ENCODE peak calls at places on chromosomes 4 and X, in six cellular contexts. One of them, this sample, is unnamed.

GRCh38 chrX:49956313-49956712 is 33.9 kb downstream of the CLCN5 start:
- DNase-seq in OCI-LY7: no peak
- DNase-seq in cardiac muscle cell: no peak
- DNase-seq in lower lobe of right lung: no peak
- DNase-seq in suprapubic skin: no peak
- DNase-seq in tibial nerve: no peak
- DNase-seq in this sample: no peak

GRCh38 chr4:90766837-90767236 is 639.6 kb downstream of the CCSER1 start:
- DNase-seq in OCI-LY7: no peak
- DNase-seq in cardiac muscle cell: no peak
- DNase-seq in lower lobe of right lung: no peak
- DNase-seq in suprapubic skin: no peak
- DNase-seq in tibial nerve: no peak
- DNase-seq in this sample: no peak

GRCh38 chrX:36684053-36684452 is 324.1 kb upstream of the FAM47C start:
- DNase-seq in OCI-LY7: no peak
- DNase-seq in cardiac muscle cell: no peak
- DNase-seq in lower lobe of right lung: no peak
- DNase-seq in suprapubic skin: no peak
- DNase-seq in tibial nerve: no peak
- DNase-seq in this sample: no peak

GRCh38 chr4:7693711-7694110 is 245.9 kb downstream of the AFAP1 start:
- DNase-seq in OCI-LY7: no peak
- DNase-seq in cardiac muscle cell: no peak
- DNase-seq in lower lobe of right lung: peak
- DNase-seq in suprapubic skin: no peak
- DNase-seq in tibial nerve: no peak
- DNase-seq in this sample: no peak

GRCh38 chrX:38165023-38165422 is 55.6 kb downstream of the SRPX start:
- DNase-seq in OCI-LY7: no peak
- DNase-seq in cardiac muscle cell: no peak
- DNase-seq in lower lobe of right lung: no peak
- DNase-seq in suprapubic skin: no peak
- DNase-seq in tibial nerve: no peak
- DNase-seq in this sample: no peak

GRCh38 chr4:141020801-141021261 is 112.4 kb downstream of the RNF150 start:
- DNase-seq in OCI-LY7: no peak
- DNase-seq in cardiac muscle cell: peak
- DNase-seq in lower lobe of right lung: no peak
- DNase-seq in suprapubic skin: no peak
- DNase-seq in tibial nerve: no peak
- DNase-seq in this sample: no peak

GRCh38 chr4:1767770-1768366 is 25.2 kb upstream of the FGFR3 start:
- DNase-seq in OCI-LY7: peak
- DNase-seq in cardiac muscle cell: peak
- DNase-seq in lower lobe of right lung: peak
- DNase-seq in suprapubic skin: no peak
- DNase-seq in tibial nerve: no peak
- DNase-seq in this sample: no peak

GRCh38 chr4:32030406-32030805 is 1310.2 kb downstream of the PCDH7 start:
- DNase-seq in OCI-LY7: no peak
- DNase-seq in cardiac muscle cell: no peak
- DNase-seq in lower lobe of right lung: no peak
- DNase-seq in suprapubic skin: no peak
- DNase-seq in tibial nerve: no peak
- DNase-seq in this sample: no peak

DNA sequence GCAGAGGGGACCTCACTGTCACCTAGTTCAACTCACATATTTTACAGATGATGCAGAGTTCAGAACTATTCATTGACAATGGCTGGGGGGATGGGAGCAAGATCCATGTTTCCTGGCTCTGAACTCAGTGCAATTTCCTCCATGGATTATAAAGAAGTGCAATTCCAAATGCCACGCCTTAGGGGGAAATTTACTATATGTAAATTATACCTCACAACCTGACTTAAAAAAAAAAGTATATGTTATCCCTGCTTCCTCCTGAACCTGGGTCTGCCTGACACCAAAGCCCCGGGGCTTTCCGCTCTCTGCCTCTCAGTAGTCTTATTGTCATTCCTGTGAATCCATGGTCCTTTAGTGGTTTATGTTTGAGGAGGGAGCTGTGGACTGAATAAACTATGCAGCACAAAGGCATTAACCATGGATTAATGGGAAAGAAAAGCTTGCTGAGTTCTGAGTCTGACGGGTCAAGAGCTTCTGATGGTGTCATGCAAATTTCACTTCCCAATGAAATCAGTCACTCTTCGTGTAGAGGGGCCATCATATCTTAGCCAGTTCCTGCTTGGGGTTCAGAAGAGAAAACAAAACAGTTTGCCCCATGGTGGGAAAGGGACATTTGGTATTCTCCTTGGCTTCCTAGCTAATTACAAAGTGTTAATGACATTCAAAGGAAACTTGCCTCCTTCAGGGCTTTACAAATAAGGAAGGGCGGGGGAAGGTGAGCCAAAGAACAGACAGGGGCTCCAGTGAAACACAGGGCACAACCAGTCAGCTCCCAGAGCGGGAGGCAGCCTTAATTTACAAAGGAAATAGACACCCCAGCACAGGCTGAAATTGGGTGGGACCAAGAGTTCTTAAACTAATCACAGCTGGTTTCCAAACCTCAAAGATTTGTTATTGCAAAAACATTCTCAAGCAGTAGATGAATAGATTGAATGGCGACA is 14.3 kb downstream of the FAM9C start:
- DNase-seq in OCI-LY7: no peak
- DNase-seq in cardiac muscle cell: no peak
- DNase-seq in lower lobe of right lung: no peak
- DNase-seq in suprapubic skin: no peak
- DNase-seq in tibial nerve: no peak
- DNase-seq in this sample: no peak
- H3K4me3 ChIP-seq in OCI-LY7: no peak
- H3K4me3 ChIP-seq in cardiac muscle cell: no peak
- H3K4me3 ChIP-seq in lower lobe of right lung: no peak
- H3K4me3 ChIP-seq in suprapubic skin: no peak
- H3K4me3 ChIP-seq in tibial nerve: no peak
- H3K4me3 ChIP-seq in this sample: no peak

DNA sequence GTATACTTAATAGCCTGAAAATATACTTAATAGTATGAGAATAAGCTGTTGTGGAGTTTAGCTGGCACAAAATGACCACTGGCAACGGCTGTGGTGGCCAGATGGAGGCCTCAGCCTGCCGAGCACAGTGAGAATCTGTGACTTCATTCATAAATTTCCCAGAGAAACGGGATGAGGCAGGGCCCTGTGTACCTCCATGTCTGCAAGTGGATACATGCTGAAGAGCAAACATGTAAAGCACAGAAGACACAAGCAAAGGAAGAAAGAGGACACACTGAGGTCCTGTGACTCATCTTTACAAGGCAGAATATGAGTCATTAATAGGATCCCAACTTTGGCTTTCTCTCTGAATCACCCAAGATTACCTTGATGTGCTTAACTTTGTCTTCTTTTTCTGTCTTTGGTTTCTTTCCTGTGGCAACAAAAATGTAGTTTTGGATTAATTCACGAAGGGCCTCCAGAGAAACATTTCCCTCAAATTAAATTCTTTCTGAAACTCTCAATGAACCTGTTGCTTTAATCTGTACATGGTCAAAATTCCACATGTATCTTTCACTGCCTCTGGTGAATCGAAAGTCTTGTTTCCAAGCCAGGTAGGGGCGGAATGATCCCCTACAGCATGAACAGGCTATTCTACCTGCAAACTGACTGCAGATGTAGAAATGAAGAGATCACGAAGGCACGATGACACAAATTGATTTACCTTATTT is 56.4 kb downstream of the IRF2 start:
- DNase-seq in OCI-LY7: no peak
- DNase-seq in cardiac muscle cell: peak
- DNase-seq in lower lobe of right lung: no peak
- DNase-seq in suprapubic skin: no peak
- DNase-seq in tibial nerve: no peak
- DNase-seq in this sample: no peak
- TF ChIP-seq CTCF in OCI-LY7: no peak
- TF ChIP-seq CTCF in cardiac muscle cell: no peak
- TF ChIP-seq CTCF in lower lobe of right lung: no peak
- TF ChIP-seq CTCF in suprapubic skin: no peak
- TF ChIP-seq CTCF in tibial nerve: no peak
- TF ChIP-seq CTCF in this sample: no peak

GRCh38 chr4:26476545-26476944 is 13.7 kb downstream of the CCKAR start:
- DNase-seq in OCI-LY7: no peak
- DNase-seq in cardiac muscle cell: no peak
- DNase-seq in lower lobe of right lung: no peak
- DNase-seq in suprapubic skin: no peak
- DNase-seq in tibial nerve: no peak
- DNase-seq in this sample: no peak
- H3K4me3 ChIP-seq in OCI-LY7: no peak
- H3K4me3 ChIP-seq in cardiac muscle cell: no peak
- H3K4me3 ChIP-seq in lower lobe of right lung: no peak
- H3K4me3 ChIP-seq in suprapubic skin: no peak
- H3K4me3 ChIP-seq in tibial nerve: no peak
- H3K4me3 ChIP-seq in this sample: no peak

DNA sequence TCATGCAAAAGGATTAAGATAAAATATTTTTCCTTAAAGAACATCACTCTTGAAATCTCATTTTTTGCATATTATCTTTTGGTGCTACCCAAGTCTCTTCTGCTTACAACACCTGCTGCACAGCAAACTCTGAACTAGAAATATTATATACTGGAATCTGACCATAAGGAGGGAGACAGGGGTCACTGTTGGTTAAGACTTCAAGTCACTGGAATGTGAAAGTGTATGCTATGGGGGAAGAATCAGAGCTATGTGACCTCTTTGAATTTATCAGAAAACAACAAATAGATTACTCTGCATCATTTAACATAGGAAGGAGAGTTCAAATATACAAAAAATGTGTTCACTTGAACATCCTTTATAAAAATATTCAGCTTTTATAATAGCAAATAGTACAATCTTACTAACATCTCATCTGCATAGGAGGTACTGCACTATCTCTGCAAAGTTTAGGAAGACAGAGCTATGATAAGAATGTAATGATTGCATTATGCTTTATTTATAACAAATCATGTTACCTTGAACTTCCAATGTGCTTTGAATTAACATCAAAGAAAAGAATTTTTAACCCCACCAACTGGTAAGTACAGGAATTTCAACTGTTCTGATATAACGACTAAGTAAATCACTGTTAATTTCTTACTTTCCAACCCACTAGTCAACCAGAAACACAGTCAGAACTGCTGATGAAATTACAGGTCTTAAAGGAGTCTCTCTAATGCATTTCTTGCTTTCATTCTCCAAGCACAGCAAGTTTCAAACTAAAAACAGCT is 69.8 kb downstream of the ZNF827 start:
- DNase-seq in OCI-LY7: peak
- DNase-seq in cardiac muscle cell: peak
- DNase-seq in lower lobe of right lung: no peak
- DNase-seq in suprapubic skin: no peak
- DNase-seq in tibial nerve: no peak
- DNase-seq in this sample: no peak
- TF ChIP-seq CTCF in OCI-LY7: peak
- TF ChIP-seq CTCF in cardiac muscle cell: peak
- TF ChIP-seq CTCF in lower lobe of right lung: no peak
- TF ChIP-seq CTCF in suprapubic skin: no peak
- TF ChIP-seq CTCF in tibial nerve: no peak
- TF ChIP-seq CTCF in this sample: no peak

GRCh38 chrX:10098235-10098819 is 58.4 kb upstream of the CLCN4 start:
- DNase-seq in OCI-LY7: peak
- DNase-seq in cardiac muscle cell: no peak
- DNase-seq in lower lobe of right lung: no peak
- DNase-seq in suprapubic skin: no peak
- DNase-seq in tibial nerve: no peak
- DNase-seq in this sample: no peak

GRCh38 chrX:10101269-10101668 is 55.5 kb upstream of the CLCN4 start:
- DNase-seq in OCI-LY7: no peak
- DNase-seq in cardiac muscle cell: no peak
- DNase-seq in lower lobe of right lung: no peak
- DNase-seq in suprapubic skin: no peak
- DNase-seq in tibial nerve: no peak
- DNase-seq in this sample: no peak

GRCh38 chrX:10102046-10102704 is 54.6 kb upstream of the CLCN4 start:
- DNase-seq in OCI-LY7: no peak
- DNase-seq in cardiac muscle cell: no peak
- DNase-seq in lower lobe of right lung: no peak
- DNase-seq in suprapubic skin: no peak
- DNase-seq in tibial nerve: no peak
- DNase-seq in this sample: no peak

GRCh38 chrX:10095698-10096432 is 60.9 kb upstream of the CLCN4 start:
- DNase-seq in OCI-LY7: no peak
- DNase-seq in cardiac muscle cell: no peak
- DNase-seq in lower lobe of right lung: no peak
- DNase-seq in suprapubic skin: no peak
- DNase-seq in tibial nerve: no peak
- DNase-seq in this sample: no peak

DNA sequence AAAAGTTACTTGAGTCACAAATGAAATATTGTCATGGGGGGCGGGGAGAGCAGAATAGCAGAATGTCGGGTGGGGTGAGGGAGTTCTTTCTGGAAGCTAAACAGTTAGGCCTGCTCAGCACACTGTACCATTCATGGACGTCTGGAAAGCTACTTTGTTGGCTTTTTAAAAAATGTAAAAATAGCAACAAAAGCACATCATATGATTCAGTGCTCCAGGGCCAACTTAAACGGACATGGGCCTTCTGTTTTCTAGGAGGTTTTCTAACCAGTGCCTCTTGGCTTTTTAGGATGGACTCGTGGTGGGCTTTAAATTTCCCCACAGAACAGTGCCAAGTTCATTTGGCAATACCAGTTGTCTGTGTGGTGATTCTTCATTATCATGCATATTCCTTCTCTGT is 57.4 kb upstream of the CLCN4 start:
- DNase-seq in OCI-LY7: no peak
- DNase-seq in cardiac muscle cell: no peak
- DNase-seq in lower lobe of right lung: no peak
- DNase-seq in suprapubic skin: no peak
- DNase-seq in tibial nerve: no peak
- DNase-seq in this sample: no peak
- H3K4me3 ChIP-seq in OCI-LY7: peak
- H3K4me3 ChIP-seq in cardiac muscle cell: no peak
- H3K4me3 ChIP-seq in lower lobe of right lung: peak
- H3K4me3 ChIP-seq in suprapubic skin: no peak
- H3K4me3 ChIP-seq in tibial nerve: no peak
- H3K4me3 ChIP-seq in this sample: peak

DNA sequence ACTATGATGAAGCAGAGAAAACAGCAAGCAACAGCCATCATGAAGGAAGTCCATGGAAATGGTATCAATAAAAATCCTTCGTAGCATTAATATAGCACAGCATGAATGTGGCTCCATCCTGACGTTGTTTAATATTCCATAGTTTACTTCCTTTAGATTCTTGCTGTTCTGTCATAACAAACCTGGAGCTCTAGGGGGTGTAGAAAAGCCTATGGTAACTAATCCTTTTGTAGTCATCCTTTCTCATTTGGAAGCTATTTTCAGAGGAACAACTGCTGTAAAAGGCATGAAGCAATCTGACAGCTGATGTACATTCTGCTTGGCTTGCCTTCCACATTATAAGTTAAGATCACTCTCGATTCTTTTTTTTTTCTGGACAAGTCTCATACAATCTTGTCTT is 909 bp downstream of the MYOZ2 start:
- DNase-seq in OCI-LY7: no peak
- DNase-seq in cardiac muscle cell: peak
- DNase-seq in lower lobe of right lung: no peak
- DNase-seq in suprapubic skin: no peak
- DNase-seq in tibial nerve: no peak
- DNase-seq in this sample: no peak
- TF ChIP-seq CTCF in OCI-LY7: no peak
- TF ChIP-seq CTCF in cardiac muscle cell: peak
- TF ChIP-seq CTCF in lower lobe of right lung: no peak
- TF ChIP-seq CTCF in suprapubic skin: no peak
- TF ChIP-seq CTCF in tibial nerve: no peak
- TF ChIP-seq CTCF in this sample: no peak

GRCh38 chr4:168634276-168634802 is 137.5 kb downstream of the PALLD start:
- DNase-seq in OCI-LY7: no peak
- DNase-seq in cardiac muscle cell: peak
- DNase-seq in lower lobe of right lung: no peak
- DNase-seq in suprapubic skin: no peak
- DNase-seq in tibial nerve: no peak
- DNase-seq in this sample: no peak
- H3K4me3 ChIP-seq in OCI-LY7: no peak
- H3K4me3 ChIP-seq in cardiac muscle cell: no peak
- H3K4me3 ChIP-seq in lower lobe of right lung: no peak
- H3K4me3 ChIP-seq in suprapubic skin: no peak
- H3K4me3 ChIP-seq in tibial nerve: no peak
- H3K4me3 ChIP-seq in this sample: peak